ENCODE peak calls at places on chromosomes 5 and 9, in four cellular contexts. L is fibroblast of mammary gland; I is naive thymus-derived CD8-positive, alpha-beta T cell; H is AG04449. U is an unnamed sample.

GRCh38 chr5:130141689-130142320 is 237.5 kb downstream of the CHSY3 start:
- DNase-seq in L (peak), I (no peak), H (no peak), U (peak)

GRCh38 chr9:77211561-77211960 is 34.2 kb downstream of the VPS13A start:
- DNase-seq in L (no peak), I (no peak), H (no peak), U (no peak)

GRCh38 chr5:178496219-178496618 is 94.0 kb downstream of the COL23A1 start:
- DNase-seq in L (no peak), I (no peak), H (no peak), U (no peak)

GRCh38 chr5:135341696-135342095 is 57.3 kb downstream of the MACROH2A1 start:
- DNase-seq in L (no peak), I (no peak), H (no peak), U (no peak)

GRCh38 chr9:5879419-5880181 is 11.1 kb upstream of the MLANA start:
- DNase-seq in L (peak), I (no peak), H (peak), U (peak)

GRCh38 chr5:157204765-157205164 is 24.1 kb downstream of the ITK start:
- DNase-seq in L (no peak), I (no peak), H (no peak), U (no peak)

GRCh38 chr9:73011956-73012355 is 59.1 kb upstream of the ALDH1A1 start:
- DNase-seq in L (no peak), I (no peak), H (no peak), U (no peak)

GRCh38 chr9:85528607-85529006 is 213.1 kb downstream of the AGTPBP1 start:
- DNase-seq in L (no peak), I (no peak), H (no peak), U (no peak)

GRCh38 chr9:655875-656274 is 185.6 kb upstream of the DMRT1 start:
- DNase-seq in L (peak), I (no peak), H (no peak), U (no peak)

U was measured in BE2C.